ENCODE peak calls at places on chromosomes 12 and 14, in eight cellular contexts. One of them, this sample, is unnamed.

GRCh38 chr12:107349839-107350238 is 256.5 kb upstream of the CRY1 start:
- DNase-seq in glutamatergic neuron: no peak
- DNase-seq in heart left ventricle: no peak
- DNase-seq in AG04450: no peak
- DNase-seq in HFFc6: no peak
- DNase-seq in cardiac muscle cell: no peak
- DNase-seq in stomach: no peak
- DNase-seq in fibroblast of pulmonary artery: no peak
- DNase-seq in this sample: no peak

GRCh38 chr14:104656014-104656714 is 33.3 kb upstream of the INF2 start:
- DNase-seq in glutamatergic neuron: peak
- DNase-seq in heart left ventricle: no peak
- DNase-seq in AG04450: no peak
- DNase-seq in HFFc6: no peak
- DNase-seq in cardiac muscle cell: peak
- DNase-seq in stomach: no peak
- DNase-seq in fibroblast of pulmonary artery: no peak
- DNase-seq in this sample: no peak

GRCh38 chr12:80709811-80710726 is 2.6 kb downstream of the MYF6 start:
- DNase-seq in glutamatergic neuron: peak
- DNase-seq in heart left ventricle: no peak
- DNase-seq in AG04450: no peak
- DNase-seq in HFFc6: no peak
- DNase-seq in cardiac muscle cell: peak
- DNase-seq in stomach: no peak
- DNase-seq in fibroblast of pulmonary artery: peak
- DNase-seq in this sample: no peak

GRCh38 chr12:118958520-118958919 is 22.8 kb upstream of the SRRM4 start:
- DNase-seq in glutamatergic neuron: no peak
- DNase-seq in heart left ventricle: no peak
- DNase-seq in AG04450: no peak
- DNase-seq in HFFc6: no peak
- DNase-seq in cardiac muscle cell: no peak
- DNase-seq in stomach: no peak
- DNase-seq in fibroblast of pulmonary artery: no peak
- DNase-seq in this sample: no peak

GRCh38 chr12:45050751-45051489 is at the start of gene DBX2:
- DNase-seq in glutamatergic neuron: peak
- DNase-seq in heart left ventricle: no peak
- DNase-seq in AG04450: no peak
- DNase-seq in HFFc6: no peak
- DNase-seq in cardiac muscle cell: peak
- DNase-seq in stomach: no peak
- DNase-seq in fibroblast of pulmonary artery: no peak
- DNase-seq in this sample: peak

GRCh38 chr12:52155048-52155868 is 36.6 kb downstream of the KRT80 start:
- DNase-seq in glutamatergic neuron: no peak
- DNase-seq in heart left ventricle: peak
- DNase-seq in AG04450: no peak
- DNase-seq in HFFc6: peak
- DNase-seq in cardiac muscle cell: no peak
- DNase-seq in stomach: no peak
- DNase-seq in fibroblast of pulmonary artery: peak
- DNase-seq in this sample: no peak

GRCh38 chr12:58602179-58602578 is 318.1 kb downstream of the LRIG3 start:
- DNase-seq in glutamatergic neuron: no peak
- DNase-seq in heart left ventricle: no peak
- DNase-seq in AG04450: no peak
- DNase-seq in HFFc6: no peak
- DNase-seq in cardiac muscle cell: peak
- DNase-seq in stomach: no peak
- DNase-seq in fibroblast of pulmonary artery: no peak
- DNase-seq in this sample: no peak

GRCh38 chr12:110247340-110248095 is 33.5 kb upstream of the ATP2A2 start:
- DNase-seq in glutamatergic neuron: no peak
- DNase-seq in heart left ventricle: no peak
- DNase-seq in AG04450: no peak
- DNase-seq in HFFc6: no peak
- DNase-seq in cardiac muscle cell: no peak
- DNase-seq in stomach: peak
- DNase-seq in fibroblast of pulmonary artery: no peak
- DNase-seq in this sample: no peak

GRCh38 chr12:7994731-7995205 is 37.7 kb upstream of the FOXJ2 start:
- DNase-seq in glutamatergic neuron: no peak
- DNase-seq in heart left ventricle: no peak
- DNase-seq in AG04450: peak
- DNase-seq in HFFc6: peak
- DNase-seq in cardiac muscle cell: peak
- DNase-seq in stomach: no peak
- DNase-seq in fibroblast of pulmonary artery: peak
- DNase-seq in this sample: no peak

GRCh38 chr12:32559434-32559833 is 119.7 kb upstream of the DNM1L start:
- DNase-seq in glutamatergic neuron: no peak
- DNase-seq in heart left ventricle: no peak
- DNase-seq in AG04450: no peak
- DNase-seq in HFFc6: no peak
- DNase-seq in cardiac muscle cell: no peak
- DNase-seq in stomach: no peak
- DNase-seq in fibroblast of pulmonary artery: no peak
- DNase-seq in this sample: no peak

GRCh38 chr14:51942971-51943370 is 46.4 kb upstream of the RTRAF start:
- DNase-seq in glutamatergic neuron: no peak
- DNase-seq in heart left ventricle: no peak
- DNase-seq in AG04450: no peak
- DNase-seq in HFFc6: no peak
- DNase-seq in cardiac muscle cell: no peak
- DNase-seq in stomach: no peak
- DNase-seq in fibroblast of pulmonary artery: no peak
- DNase-seq in this sample: no peak

GRCh38 chr12:104467346-104467837 is 10.6 kb downstream of the CHST11 start:
- DNase-seq in glutamatergic neuron: no peak
- DNase-seq in heart left ventricle: no peak
- DNase-seq in AG04450: no peak
- DNase-seq in HFFc6: no peak
- DNase-seq in cardiac muscle cell: no peak
- DNase-seq in stomach: no peak
- DNase-seq in fibroblast of pulmonary artery: no peak
- DNase-seq in this sample: no peak

GRCh38 chr14:54627718-54628345 is 60.9 kb downstream of the SAMD4A start:
- DNase-seq in glutamatergic neuron: no peak
- DNase-seq in heart left ventricle: no peak
- DNase-seq in AG04450: no peak
- DNase-seq in HFFc6: peak
- DNase-seq in cardiac muscle cell: peak
- DNase-seq in stomach: no peak
- DNase-seq in fibroblast of pulmonary artery: peak
- DNase-seq in this sample: peak

GRCh38 chr12:92702754-92703679 is at the start of gene PLEKHG7:
- DNase-seq in glutamatergic neuron: no peak
- DNase-seq in heart left ventricle: no peak
- DNase-seq in AG04450: no peak
- DNase-seq in HFFc6: no peak
- DNase-seq in cardiac muscle cell: no peak
- DNase-seq in stomach: peak
- DNase-seq in fibroblast of pulmonary artery: no peak
- DNase-seq in this sample: peak

GRCh38 chr14:39988939-39989338 is 556.7 kb upstream of the FBXO33 start:
- DNase-seq in glutamatergic neuron: no peak
- DNase-seq in heart left ventricle: no peak
- DNase-seq in AG04450: no peak
- DNase-seq in HFFc6: no peak
- DNase-seq in cardiac muscle cell: peak
- DNase-seq in stomach: no peak
- DNase-seq in fibroblast of pulmonary artery: peak
- DNase-seq in this sample: no peak

GRCh38 chr12:75553398-75553797 is 42.0 kb upstream of the KRR1 start:
- DNase-seq in glutamatergic neuron: no peak
- DNase-seq in heart left ventricle: no peak
- DNase-seq in AG04450: no peak
- DNase-seq in HFFc6: no peak
- DNase-seq in cardiac muscle cell: no peak
- DNase-seq in stomach: no peak
- DNase-seq in fibroblast of pulmonary artery: no peak
- DNase-seq in this sample: no peak

GRCh38 chr14:95686935-95687334 is 709 bp downstream of the TCL1B start:
- DNase-seq in glutamatergic neuron: no peak
- DNase-seq in heart left ventricle: no peak
- DNase-seq in AG04450: no peak
- DNase-seq in HFFc6: no peak
- DNase-seq in cardiac muscle cell: no peak
- DNase-seq in stomach: no peak
- DNase-seq in fibroblast of pulmonary artery: no peak
- DNase-seq in this sample: no peak

GRCh38 chr14:73731111-73731510 is 16.9 kb upstream of the PNMA1 start:
- DNase-seq in glutamatergic neuron: no peak
- DNase-seq in heart left ventricle: no peak
- DNase-seq in AG04450: no peak
- DNase-seq in HFFc6: no peak
- DNase-seq in cardiac muscle cell: no peak
- DNase-seq in stomach: no peak
- DNase-seq in fibroblast of pulmonary artery: no peak
- DNase-seq in this sample: no peak
- TF ChIP-seq CTCF in glutamatergic neuron: no peak
- TF ChIP-seq CTCF in heart left ventricle: no peak
- TF ChIP-seq CTCF in AG04450: no peak
- TF ChIP-seq CTCF in HFFc6: no peak
- TF ChIP-seq CTCF in cardiac muscle cell: no peak
- TF ChIP-seq CTCF in stomach: peak
- TF ChIP-seq CTCF in fibroblast of pulmonary artery: peak
- TF ChIP-seq CTCF in this sample: no peak

DNA sequence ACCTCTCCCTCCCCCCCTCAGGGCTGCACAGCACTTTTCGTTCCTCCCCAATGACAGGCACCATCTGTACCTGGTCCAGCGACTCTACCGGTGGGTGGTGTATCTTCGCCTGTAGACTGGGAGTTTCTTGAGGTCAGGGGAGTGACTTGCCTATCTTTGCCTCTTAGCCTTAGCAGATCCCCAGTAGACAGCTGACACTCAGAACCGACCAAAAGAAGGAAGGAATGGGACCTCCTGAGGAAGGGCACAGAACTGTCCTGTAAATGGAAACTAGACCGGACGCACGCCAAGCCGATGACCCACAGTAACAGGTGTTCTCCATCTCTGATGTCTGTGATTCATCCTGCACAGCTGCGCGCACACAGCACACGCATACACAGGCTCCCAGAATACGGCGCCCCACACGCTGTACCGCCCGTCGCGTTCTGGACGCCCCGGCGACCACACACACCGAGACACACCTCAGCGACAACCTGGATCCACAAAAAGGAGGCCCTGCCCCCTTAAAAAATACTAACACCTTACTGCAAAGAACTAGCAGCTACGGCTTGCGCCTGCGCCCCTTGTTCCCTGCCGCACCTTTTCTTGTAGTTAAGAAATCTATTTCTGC is 673 bp upstream of the TTC9 start:
- DNase-seq in glutamatergic neuron: peak
- DNase-seq in heart left ventricle: peak
- DNase-seq in AG04450: peak
- DNase-seq in HFFc6: no peak
- DNase-seq in cardiac muscle cell: peak
- DNase-seq in stomach: peak
- DNase-seq in fibroblast of pulmonary artery: peak
- DNase-seq in this sample: peak
- TF ChIP-seq CTCF in glutamatergic neuron: no peak
- TF ChIP-seq CTCF in heart left ventricle: no peak
- TF ChIP-seq CTCF in AG04450: no peak
- TF ChIP-seq CTCF in HFFc6: no peak
- TF ChIP-seq CTCF in cardiac muscle cell: no peak
- TF ChIP-seq CTCF in stomach: no peak
- TF ChIP-seq CTCF in fibroblast of pulmonary artery: no peak
- TF ChIP-seq CTCF in this sample: peak

GRCh38 chr12:6751767-6752166 is 1.2 kb downstream of the MLF2 start:
- DNase-seq in glutamatergic neuron: no peak
- DNase-seq in heart left ventricle: no peak
- DNase-seq in AG04450: no peak
- DNase-seq in HFFc6: no peak
- DNase-seq in cardiac muscle cell: no peak
- DNase-seq in stomach: no peak
- DNase-seq in fibroblast of pulmonary artery: no peak
- DNase-seq in this sample: no peak

GRCh38 chr12:6753772-6754356 is 923 bp upstream of the MLF2 start:
- DNase-seq in glutamatergic neuron: peak
- DNase-seq in heart left ventricle: no peak
- DNase-seq in AG04450: no peak
- DNase-seq in HFFc6: no peak
- DNase-seq in cardiac muscle cell: no peak
- DNase-seq in stomach: no peak
- DNase-seq in fibroblast of pulmonary artery: no peak
- DNase-seq in this sample: no peak

GRCh38 chr12:6752181-6752930 is 585 bp downstream of the MLF2 start:
- DNase-seq in glutamatergic neuron: peak
- DNase-seq in heart left ventricle: no peak
- DNase-seq in AG04450: no peak
- DNase-seq in HFFc6: peak
- DNase-seq in cardiac muscle cell: peak
- DNase-seq in stomach: no peak
- DNase-seq in fibroblast of pulmonary artery: peak
- DNase-seq in this sample: peak

GRCh38 chr12:6754406-6754805 is 1.5 kb upstream of the MLF2 start:
- DNase-seq in glutamatergic neuron: no peak
- DNase-seq in heart left ventricle: no peak
- DNase-seq in AG04450: no peak
- DNase-seq in HFFc6: no peak
- DNase-seq in cardiac muscle cell: no peak
- DNase-seq in stomach: no peak
- DNase-seq in fibroblast of pulmonary artery: no peak
- DNase-seq in this sample: no peak

GRCh38 chr12:6752931-6753771 is at the start of gene MLF2:
- DNase-seq in glutamatergic neuron: peak
- DNase-seq in heart left ventricle: peak
- DNase-seq in AG04450: peak
- DNase-seq in HFFc6: peak
- DNase-seq in cardiac muscle cell: peak
- DNase-seq in stomach: peak
- DNase-seq in fibroblast of pulmonary artery: peak
- DNase-seq in this sample: peak
- TF ChIP-seq CTCF in glutamatergic neuron: peak
- TF ChIP-seq CTCF in heart left ventricle: peak
- TF ChIP-seq CTCF in AG04450: no peak
- TF ChIP-seq CTCF in HFFc6: no peak
- TF ChIP-seq CTCF in cardiac muscle cell: no peak
- TF ChIP-seq CTCF in stomach: peak
- TF ChIP-seq CTCF in fibroblast of pulmonary artery: no peak
- TF ChIP-seq CTCF in this sample: peak

DNA sequence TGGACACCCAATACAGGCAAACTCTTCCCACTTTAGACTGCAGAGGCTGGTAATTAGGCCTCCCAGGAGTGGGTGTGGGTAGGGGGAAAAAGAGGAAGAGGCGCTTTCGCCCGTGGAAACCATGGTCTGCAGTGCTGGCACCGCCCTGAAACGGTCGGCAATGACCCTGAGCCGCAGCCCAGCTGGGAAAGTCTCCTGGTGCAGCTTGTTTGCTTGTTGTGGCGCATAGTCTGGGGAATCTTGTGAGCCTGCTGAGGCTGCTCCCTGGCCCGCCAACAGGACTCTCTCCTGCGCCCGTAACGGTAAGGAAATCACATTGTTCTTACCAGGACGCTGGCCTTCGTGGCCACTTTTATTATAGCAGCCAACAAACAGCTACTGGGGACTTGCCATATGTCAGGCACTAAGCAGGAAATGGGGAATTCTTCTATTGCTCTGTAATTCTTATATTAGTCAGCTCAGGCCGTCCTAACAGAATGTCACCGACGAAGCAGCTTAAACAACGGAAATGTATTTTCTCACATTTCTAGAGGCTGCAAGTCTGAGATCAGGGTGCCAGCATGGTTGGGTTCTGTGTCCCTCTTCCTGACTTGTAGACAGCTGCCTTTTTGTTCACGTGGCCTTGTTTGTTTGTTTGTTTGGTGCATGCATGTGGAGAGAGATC is 52.5 kb upstream of the RIN3 start:
- DNase-seq in glutamatergic neuron: no peak
- DNase-seq in heart left ventricle: no peak
- DNase-seq in AG04450: no peak
- DNase-seq in HFFc6: peak
- DNase-seq in cardiac muscle cell: peak
- DNase-seq in stomach: peak
- DNase-seq in fibroblast of pulmonary artery: peak
- DNase-seq in this sample: no peak
- TF ChIP-seq CTCF in glutamatergic neuron: no peak
- TF ChIP-seq CTCF in heart left ventricle: no peak
- TF ChIP-seq CTCF in AG04450: no peak
- TF ChIP-seq CTCF in HFFc6: peak
- TF ChIP-seq CTCF in cardiac muscle cell: no peak
- TF ChIP-seq CTCF in stomach: no peak
- TF ChIP-seq CTCF in fibroblast of pulmonary artery: no peak
- TF ChIP-seq CTCF in this sample: no peak

This sample was measured in GM13977.